ENCODE peak calls at places on chromosomes 16 and 17, in six cellular contexts. J is mesendoderm, G is transverse colon, Z is Peyer's patch, H is BE2C, E is ovary. X is an unnamed sample. For H3K27me3, the result is how much of the 10 kb centered on the place peaks cover.

GRCh38 chr17:35807371-35808144 is 1.7 kb upstream of the TAF15 start:
- DNase-seq in E (no peak), H (no peak), J (no peak), Z (no peak), G (no peak), X (no peak)

GRCh38 chr16:71344315-71344905 is 14.1 kb upstream of the CALB2 start:
- DNase-seq in J (peak), H (no peak), E (no peak), Z (no peak), G (no peak), X (no peak)

GRCh38 chr17:7502987-7503386 is 18.8 kb downstream of the POLR2A start:
- DNase-seq in Z (no peak), G (no peak), J (peak), E (no peak), H (peak), X (peak)

GRCh38 chr16:82943371-82943770 is 316.6 kb downstream of the CDH13 start:
- DNase-seq in J (peak), E (no peak), Z (no peak), G (no peak), H (no peak), X (no peak)

GRCh38 chr17:81309140-81309858 is 14.2 kb upstream of the SLC38A10 start:
- DNase-seq in Z (peak), H (peak), J (peak), G (peak), E (no peak), X (peak)

GRCh38 chr16:55257971-55258613 is 65.9 kb upstream of the IRX6 start:
- DNase-seq in G (peak), Z (peak), J (peak), E (no peak), H (peak), X (no peak)

GRCh38 chr17:82034371-82035011 is 3.0 kb downstream of the DCXR start:
- DNase-seq in H (no peak), G (no peak), J (peak), Z (no peak), E (no peak), X (no peak)

GRCh38 chr16:56115817-56116576 is 75.3 kb upstream of the GNAO1 start:
- DNase-seq in Z (no peak), J (peak), H (no peak), G (no peak), E (no peak), X (no peak)

GRCh38 chr16:1333149-1333812 is at the start of gene BAIAP3:
- DNase-seq in J (peak), E (no peak), Z (peak), H (peak), G (peak), X (no peak)

GRCh38 chr17:48328457-48328856 is 101.6 kb downstream of the SKAP1 start:
- DNase-seq in Z (no peak), J (no peak), G (no peak), E (no peak), H (no peak), X (no peak)

GRCh38 chr17:19336938-19337711 is 25.4 kb downstream of the B9D1 start:
- DNase-seq in J (peak), H (no peak), G (peak), Z (no peak), E (no peak), X (peak)

GRCh38 chr17:57051886-57052342 is 33.1 kb upstream of the AKAP1 start:
- DNase-seq in Z (no peak), H (no peak), E (no peak), J (no peak), G (no peak), X (peak)

GRCh38 chr17:6831662-6832263 is at the start of gene TEKT1:
- DNase-seq in J (peak), Z (peak), E (peak), G (peak), H (peak), X (peak)

GRCh38 chr17:1762906-1763829 is 1.3 kb downstream of the SERPINF1 start:
- DNase-seq in J (no peak), G (no peak), E (peak), H (peak), Z (peak), X (peak)

GRCh38 chr16:28292731-28293588 is 635 bp downstream of the SBK1 start:
- DNase-seq in G (peak), H (no peak), Z (no peak), J (peak), E (peak), X (no peak)

GRCh38 chr16:63581560-63581959 is 1540.3 kb downstream of the CDH11 start:
- DNase-seq in E (no peak), J (no peak), H (no peak), Z (no peak), G (no peak), X (no peak)

GRCh38 chr16:926715-927114 is 44.1 kb downstream of the LMF1 start:
- DNase-seq in J (no peak), H (no peak), Z (no peak), G (no peak), E (no peak), X (no peak)

GRCh38 chr17:18857864-18858566 is at the start of gene PRPSAP2:
- DNase-seq in H (peak), E (peak), Z (peak), J (peak), G (peak), X (peak)

GRCh38 chr17:62085511-62086408 is 20.7 kb upstream of the MED13 start:
- DNase-seq in J (no peak), G (no peak), H (no peak), E (no peak), Z (no peak), X (no peak)

GRCh38 chr16:2744711-2745110 is 7.7 kb upstream of the SRRM2 start:
- DNase-seq in E (no peak), H (no peak), Z (no peak), J (no peak), G (no peak), X (no peak)

GRCh38 chr17:40247926-40248495 is 28.9 kb downstream of the WIPF2 start:
- DNase-seq in J (no peak), G (no peak), Z (no peak), E (no peak), H (no peak), X (no peak)

GRCh38 chr17:2192367-2193028 is 111.1 kb downstream of the SMG6 start:
- DNase-seq in G (peak), E (peak), H (peak), Z (no peak), J (peak), X (no peak)

GRCh38 chr16:74874912-74875311 is 100.3 kb upstream of the FA2H start:
- DNase-seq in H (no peak), J (no peak), G (no peak), Z (no peak), E (no peak), X (no peak)

GRCh38 chr17:4256952-4257351 is 6.8 kb downstream of the ANKFY1 start:
- DNase-seq in H (no peak), J (no peak), Z (no peak), G (no peak), E (no peak), X (no peak)
- H3K27me3 ChIP-seq in H (under half), J (under half), Z (under half), G (under half), E (under half), X (under half)

DNA sequence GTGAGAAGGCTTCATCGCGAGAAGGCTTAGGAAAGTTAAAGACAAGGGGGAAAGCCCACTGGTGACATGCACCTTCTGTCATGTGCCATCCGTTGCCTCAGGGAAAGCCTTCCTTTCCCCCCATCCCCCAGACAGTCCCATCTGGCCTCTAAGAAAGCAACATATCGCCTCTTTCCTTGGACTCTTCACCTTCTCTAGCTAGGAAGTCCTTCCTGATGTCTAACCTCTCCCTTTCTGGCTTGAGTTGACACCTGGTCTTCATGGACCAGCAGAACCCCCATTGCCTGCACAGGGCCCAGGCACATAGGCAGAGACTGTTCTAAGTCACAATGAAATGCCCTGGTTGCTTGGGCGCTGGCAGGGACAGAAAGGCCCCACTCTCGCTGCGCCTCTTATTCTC is 2.2 kb downstream of the FOXN1 start:
- DNase-seq in H (no peak), G (no peak), Z (no peak), J (no peak), E (no peak), X (no peak)
- H3K27me3 ChIP-seq in H (under half), G (under half), Z (under half), J (under half), E (under half), X (under half)

DNA sequence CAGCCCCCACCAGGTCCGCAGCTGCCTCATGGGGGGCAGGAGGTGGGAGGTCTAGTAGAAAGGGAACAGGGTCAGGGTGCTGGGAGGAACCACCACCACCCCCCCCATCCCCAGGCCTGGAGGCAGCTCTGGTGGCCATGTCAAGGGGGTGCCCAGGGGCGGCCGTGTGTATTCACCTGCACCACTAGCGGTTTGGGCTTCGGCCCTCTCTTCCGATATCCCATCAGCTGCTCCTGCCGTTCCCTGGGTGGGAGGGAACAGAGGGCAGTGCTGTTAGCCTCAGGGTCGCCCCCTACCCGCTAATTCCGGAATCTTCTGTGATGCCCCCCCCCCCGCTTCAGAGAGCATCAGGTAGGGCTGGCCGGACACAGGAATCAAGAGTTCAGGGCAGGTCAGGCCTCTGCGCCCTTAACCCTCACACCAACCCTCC is 3.8 kb downstream of the CBX4 start:
- DNase-seq in H (no peak), J (peak), E (no peak), Z (no peak), G (no peak), X (no peak)
- H3K27me3 ChIP-seq in H (under half), J (under half), E (under half), Z (under half), G (under half), X (under half)

DNA sequence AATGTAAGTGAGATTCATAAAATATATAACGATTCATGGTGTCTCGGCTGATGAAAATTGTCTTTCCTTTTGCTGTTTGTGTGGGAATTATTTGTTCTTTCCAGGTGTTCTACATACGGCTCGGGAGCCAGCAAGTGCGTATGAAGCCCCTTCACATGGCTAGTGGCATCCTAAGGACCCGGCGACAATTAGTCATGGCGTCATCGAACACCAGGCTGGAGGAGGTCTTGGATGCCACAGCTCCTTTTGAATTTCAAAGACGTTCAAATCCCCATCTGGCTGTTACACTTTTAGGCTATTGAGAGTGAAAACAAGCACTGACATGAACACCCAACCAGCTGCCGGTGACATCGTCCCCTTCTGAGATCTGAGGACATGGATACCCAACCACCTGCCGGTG is 397.7 kb upstream of the TNRC6C start:
- DNase-seq in Z (no peak), E (no peak), G (no peak), H (no peak), J (no peak), X (no peak)
- H3K27me3 ChIP-seq in Z (under half), E (under half), G (under half), H (under half), J (under half), X (under half)

GRCh38 chr17:15023589-15023988 is 241.5 kb downstream of the PMP22 start:
- DNase-seq in H (no peak), J (peak), G (no peak), Z (no peak), E (no peak), X (no peak)

DNA sequence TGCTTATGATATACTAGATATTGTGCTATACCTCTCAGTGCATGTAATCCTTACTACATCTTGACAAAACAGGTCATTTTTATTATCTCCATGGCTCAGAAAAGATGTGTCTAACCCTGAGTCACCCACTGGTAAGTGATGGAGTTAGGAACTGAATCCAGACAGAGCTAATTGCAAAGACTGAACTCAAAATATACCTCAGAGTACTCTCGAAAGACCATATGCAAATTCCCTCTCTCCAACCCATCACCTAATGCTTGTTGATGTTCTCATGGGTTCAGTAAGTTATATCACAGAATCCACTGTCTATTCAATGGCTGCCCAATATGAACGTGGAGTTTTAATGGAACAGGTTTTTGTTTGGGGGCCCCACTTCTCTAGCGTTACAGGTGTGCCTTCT is 246.0 kb downstream of the PMP22 start:
- DNase-seq in J (no peak), Z (no peak), H (no peak), G (no peak), E (no peak), X (no peak)
- H3K27me3 ChIP-seq in J (under half), Z (under half), H (under half), G (under half), E (under half), X (under half)

X was measured in sigmoid colon.